ENCODE peak calls at places on chromosomes 2 and 18, in four cellular contexts. One of them, this sample, is unnamed.

GRCh38 chr2:106058469-106059137 is 135.5 kb downstream of the UXS1 start:
- DNase-seq in thyroid gland: no peak
- DNase-seq in H9: no peak
- DNase-seq in tibial artery: no peak
- DNase-seq in this sample: no peak

GRCh38 chr2:234467289-234467688 is 29.6 kb downstream of the ARL4C start:
- DNase-seq in tibial artery: no peak
- DNase-seq in thyroid gland: no peak
- DNase-seq in H9: no peak
- DNase-seq in this sample: peak

GRCh38 chr18:40855661-40856060 is 1099.4 kb upstream of the PIK3C3 start:
- DNase-seq in H9: no peak
- DNase-seq in tibial artery: no peak
- DNase-seq in thyroid gland: no peak
- DNase-seq in this sample: no peak

GRCh38 chr2:33240178-33240577 is 236.3 kb upstream of the RASGRP3 start:
- DNase-seq in H9: no peak
- DNase-seq in thyroid gland: no peak
- DNase-seq in tibial artery: no peak
- DNase-seq in this sample: peak

GRCh38 chr2:42929985-42930581 is 137.7 kb upstream of the HAAO start:
- DNase-seq in tibial artery: no peak
- DNase-seq in H9: no peak
- DNase-seq in thyroid gland: no peak
- DNase-seq in this sample: no peak

GRCh38 chr2:117019357-117019756 is 795.1 kb upstream of the DDX18 start:
- DNase-seq in H9: no peak
- DNase-seq in thyroid gland: no peak
- DNase-seq in tibial artery: no peak
- DNase-seq in this sample: no peak

GRCh38 chr18:50629148-50629631 is 69.3 kb downstream of the MAPK4 start:
- DNase-seq in tibial artery: peak
- DNase-seq in thyroid gland: no peak
- DNase-seq in H9: no peak
- DNase-seq in this sample: peak

GRCh38 chr2:62178741-62179271 is 17.1 kb upstream of the B3GNT2 start:
- DNase-seq in H9: no peak
- DNase-seq in thyroid gland: peak
- DNase-seq in tibial artery: peak
- DNase-seq in this sample: no peak

GRCh38 chr18:40917096-40917495 is 1037.9 kb upstream of the PIK3C3 start:
- DNase-seq in H9: no peak
- DNase-seq in thyroid gland: no peak
- DNase-seq in tibial artery: no peak
- DNase-seq in this sample: peak

GRCh38 chr18:4842287-4842686 is 354.8 kb downstream of the AKAIN1 start:
- DNase-seq in tibial artery: no peak
- DNase-seq in thyroid gland: no peak
- DNase-seq in H9: no peak
- DNase-seq in this sample: peak

GRCh38 chr2:63369146-63369545 is 219.1 kb downstream of the WDPCP start:
- DNase-seq in thyroid gland: no peak
- DNase-seq in tibial artery: no peak
- DNase-seq in H9: no peak
- DNase-seq in this sample: no peak

GRCh38 chr18:31992836-31993575 is 25.6 kb upstream of the RNF125 start:
- DNase-seq in tibial artery: no peak
- DNase-seq in H9: peak
- DNase-seq in thyroid gland: no peak
- DNase-seq in this sample: no peak

GRCh38 chr18:56823986-56824385 is 172.8 kb downstream of the WDR7 start:
- DNase-seq in thyroid gland: no peak
- DNase-seq in tibial artery: no peak
- DNase-seq in H9: no peak
- DNase-seq in this sample: peak

GRCh38 chr2:25201265-25201664 is 32.9 kb upstream of the POMC start:
- DNase-seq in thyroid gland: no peak
- DNase-seq in H9: peak
- DNase-seq in tibial artery: no peak
- DNase-seq in this sample: no peak

GRCh38 chr2:54768772-54769428 is 45.4 kb downstream of the EML6 start:
- DNase-seq in H9: no peak
- DNase-seq in thyroid gland: no peak
- DNase-seq in tibial artery: no peak
- DNase-seq in this sample: no peak

GRCh38 chr2:66686768-66687167 is 251.8 kb downstream of the MEIS1 start:
- DNase-seq in thyroid gland: no peak
- DNase-seq in H9: no peak
- DNase-seq in tibial artery: no peak
- DNase-seq in this sample: peak

GRCh38 chr2:71888741-71889445 is 258.8 kb downstream of the CYP26B1 start:
- DNase-seq in thyroid gland: no peak
- DNase-seq in H9: no peak
- DNase-seq in tibial artery: no peak
- DNase-seq in this sample: no peak

GRCh38 chr2:6394266-6394665 is 471.4 kb downstream of the CMPK2 start:
- DNase-seq in thyroid gland: no peak
- DNase-seq in H9: no peak
- DNase-seq in tibial artery: no peak
- DNase-seq in this sample: peak

GRCh38 chr2:29110916-29111315 is 4.3 kb upstream of the CLIP4 start:
- DNase-seq in tibial artery: no peak
- DNase-seq in thyroid gland: no peak
- DNase-seq in H9: no peak
- DNase-seq in this sample: peak

GRCh38 chr18:44536041-44536440 is 144.6 kb upstream of the SETBP1 start:
- DNase-seq in tibial artery: no peak
- DNase-seq in H9: no peak
- DNase-seq in thyroid gland: no peak
- DNase-seq in this sample: peak

GRCh38 chr18:36849288-36850011 is 20.5 kb downstream of the KIAA1328 start:
- DNase-seq in H9: no peak
- DNase-seq in thyroid gland: no peak
- DNase-seq in tibial artery: no peak
- DNase-seq in this sample: no peak

GRCh38 chr18:70188113-70188512 is 17.4 kb downstream of the RTTN start:
- DNase-seq in tibial artery: no peak
- DNase-seq in H9: no peak
- DNase-seq in thyroid gland: no peak
- DNase-seq in this sample: no peak

GRCh38 chr2:178271629-178272333 is 77.5 kb downstream of the OSBPL6 start:
- DNase-seq in H9: no peak
- DNase-seq in thyroid gland: peak
- DNase-seq in tibial artery: peak
- DNase-seq in this sample: peak

GRCh38 chr2:9656270-9656766 is 25.5 kb upstream of the YWHAQ start:
- DNase-seq in thyroid gland: no peak
- DNase-seq in tibial artery: no peak
- DNase-seq in H9: no peak
- DNase-seq in this sample: peak

GRCh38 chr18:9428301-9428706 is 47.0 kb upstream of the RALBP1 start:
- DNase-seq in H9: no peak
- DNase-seq in thyroid gland: peak
- DNase-seq in tibial artery: no peak
- DNase-seq in this sample: no peak

GRCh38 chr2:175877845-175878563 is 124.1 kb downstream of the LNPK start:
- DNase-seq in H9: no peak
- DNase-seq in thyroid gland: no peak
- DNase-seq in tibial artery: peak
- DNase-seq in this sample: peak

GRCh38 chr2:44075536-44075935 is 79.7 kb upstream of the LRPPRC start:
- DNase-seq in tibial artery: peak
- DNase-seq in H9: no peak
- DNase-seq in thyroid gland: no peak
- DNase-seq in this sample: no peak

GRCh38 chr2:237278593-237278992 is 135.4 kb downstream of the COL6A3 start:
- DNase-seq in tibial artery: peak
- DNase-seq in thyroid gland: peak
- DNase-seq in H9: no peak
- DNase-seq in this sample: no peak

GRCh38 chr2:127185093-127185492 is 35.0 kb downstream of the CYP27C1 start:
- DNase-seq in H9: no peak
- DNase-seq in tibial artery: no peak
- DNase-seq in thyroid gland: no peak
- DNase-seq in this sample: no peak

GRCh38 chr2:65175894-65176527 is 46.1 kb upstream of the RAB1A start:
- DNase-seq in tibial artery: no peak
- DNase-seq in thyroid gland: no peak
- DNase-seq in H9: no peak
- DNase-seq in this sample: no peak

GRCh38 chr2:71880846-71881610 is 266.6 kb downstream of the CYP26B1 start:
- DNase-seq in thyroid gland: peak
- DNase-seq in tibial artery: peak
- DNase-seq in H9: no peak
- DNase-seq in this sample: peak

GRCh38 chr18:58716046-58716766 is 44.9 kb downstream of the MALT1 start:
- DNase-seq in thyroid gland: no peak
- DNase-seq in H9: no peak
- DNase-seq in tibial artery: no peak
- DNase-seq in this sample: no peak

GRCh38 chr2:217293607-217294006 is 433.7 kb upstream of the TNP1 start:
- DNase-seq in H9: no peak
- DNase-seq in thyroid gland: no peak
- DNase-seq in tibial artery: no peak
- DNase-seq in this sample: no peak

GRCh38 chr2:11133936-11134320 is 21.3 kb upstream of the SLC66A3 start:
- DNase-seq in tibial artery: no peak
- DNase-seq in thyroid gland: no peak
- DNase-seq in H9: no peak
- DNase-seq in this sample: no peak

GRCh38 chr2:11129598-11130449 is 25.4 kb upstream of the SLC66A3 start:
- DNase-seq in H9: peak
- DNase-seq in thyroid gland: peak
- DNase-seq in tibial artery: no peak
- DNase-seq in this sample: peak

GRCh38 chr2:11132036-11132671 is 23.1 kb upstream of the SLC66A3 start:
- DNase-seq in thyroid gland: no peak
- DNase-seq in H9: no peak
- DNase-seq in tibial artery: no peak
- DNase-seq in this sample: no peak

GRCh38 chr2:11133238-11133935 is 21.9 kb upstream of the SLC66A3 start:
- DNase-seq in H9: no peak
- DNase-seq in tibial artery: no peak
- DNase-seq in thyroid gland: peak
- DNase-seq in this sample: no peak

GRCh38 chr2:11131166-11131920 is 23.9 kb upstream of the SLC66A3 start:
- DNase-seq in thyroid gland: no peak
- DNase-seq in tibial artery: no peak
- DNase-seq in H9: no peak
- DNase-seq in this sample: no peak
- TF ChIP-seq CTCF in thyroid gland: no peak
- TF ChIP-seq CTCF in tibial artery: no peak
- TF ChIP-seq CTCF in H9: no peak
- TF ChIP-seq CTCF in this sample: no peak

DNA sequence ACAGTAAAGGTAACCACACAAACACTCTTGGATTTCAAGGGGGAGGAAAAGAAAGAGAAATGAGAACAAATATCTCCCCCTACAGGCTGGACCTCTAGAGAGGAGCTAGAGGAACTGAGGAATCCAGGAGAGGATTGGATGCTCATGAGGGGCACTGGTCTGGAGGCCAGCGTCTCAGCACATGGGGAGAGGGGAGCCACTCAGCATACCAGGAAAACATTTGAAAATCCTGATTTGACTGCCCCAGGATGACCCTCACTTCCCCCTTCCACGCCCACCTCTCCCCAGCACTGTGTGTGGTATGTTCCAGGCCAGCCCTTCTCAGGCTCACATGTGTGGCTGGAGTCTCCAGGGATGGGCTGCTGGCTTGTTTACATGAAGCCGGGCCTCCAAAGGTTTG is 396.8 kb upstream of the ID2 start:
- DNase-seq in thyroid gland: no peak
- DNase-seq in H9: peak
- DNase-seq in tibial artery: no peak
- DNase-seq in this sample: no peak
- TF ChIP-seq CTCF in thyroid gland: no peak
- TF ChIP-seq CTCF in H9: peak
- TF ChIP-seq CTCF in tibial artery: no peak
- TF ChIP-seq CTCF in this sample: no peak

GRCh38 chr2:239360421-239361310 is 40.2 kb downstream of the HDAC4 start:
- DNase-seq in tibial artery: no peak
- DNase-seq in thyroid gland: no peak
- DNase-seq in H9: peak
- DNase-seq in this sample: no peak

GRCh38 chr2:239360008-239360407 is 40.8 kb downstream of the HDAC4 start:
- DNase-seq in tibial artery: no peak
- DNase-seq in thyroid gland: no peak
- DNase-seq in H9: no peak
- DNase-seq in this sample: no peak

GRCh38 chr2:239362497-239362896 is 38.3 kb downstream of the HDAC4 start:
- DNase-seq in thyroid gland: no peak
- DNase-seq in H9: no peak
- DNase-seq in tibial artery: no peak
- DNase-seq in this sample: no peak

GRCh38 chr2:239359194-239359912 is 41.5 kb downstream of the HDAC4 start:
- DNase-seq in thyroid gland: no peak
- DNase-seq in H9: no peak
- DNase-seq in tibial artery: no peak
- DNase-seq in this sample: no peak

GRCh38 chr2:239361311-239361642 is 39.5 kb downstream of the HDAC4 start:
- DNase-seq in tibial artery: no peak
- DNase-seq in thyroid gland: no peak
- DNase-seq in H9: peak
- DNase-seq in this sample: no peak
- TF ChIP-seq CTCF in tibial artery: no peak
- TF ChIP-seq CTCF in thyroid gland: no peak
- TF ChIP-seq CTCF in H9: peak
- TF ChIP-seq CTCF in this sample: peak

DNA sequence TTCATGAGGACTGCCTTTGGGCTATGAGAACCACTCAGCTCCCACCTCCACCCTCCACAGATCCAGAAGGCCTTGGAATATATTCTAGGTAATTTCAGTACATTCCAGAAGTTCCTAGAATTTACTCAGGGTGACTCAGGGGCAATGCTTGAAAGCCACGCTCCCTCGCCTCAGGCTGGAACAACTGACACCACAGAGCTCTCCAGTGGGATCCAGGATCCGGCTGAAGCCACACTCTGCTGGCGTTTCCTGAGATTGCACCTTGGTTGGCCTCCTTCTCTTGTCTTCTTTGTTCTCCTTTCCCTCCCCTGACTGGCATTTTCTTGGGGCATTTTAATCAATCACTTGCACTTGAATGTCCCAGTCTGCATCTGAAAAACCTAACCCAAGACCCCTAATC is 92.6 kb upstream of the KCNE4 start:
- DNase-seq in H9: peak
- DNase-seq in tibial artery: no peak
- DNase-seq in thyroid gland: peak
- DNase-seq in this sample: peak
- TF ChIP-seq CTCF in H9: peak
- TF ChIP-seq CTCF in tibial artery: no peak
- TF ChIP-seq CTCF in thyroid gland: no peak
- TF ChIP-seq CTCF in this sample: peak